ENCODE peak calls at places on chromosomes 4 and X, in six cellular contexts. Q is progenitor cell of endocrine pancreas, K is nephron progenitor cell, F is MCF 10A, W is GM13976, X is HFFc6. I is an unnamed sample.

GRCh38 chrX:46400530-46400929 is 144.7 kb downstream of the ZNF674 start:
- DNase-seq in Q (no peak), K (no peak), F (no peak), W (no peak), X (no peak), I (no peak)

GRCh38 chrX:20418809-20419208 is 152.1 kb upstream of the RPS6KA3 start:
- DNase-seq in Q (no peak), K (no peak), F (no peak), W (no peak), X (no peak), I (no peak)

GRCh38 chrX:22526339-22526738 is 253.6 kb downstream of the CBLL2 start:
- DNase-seq in Q (no peak), K (no peak), F (peak), W (peak), X (peak), I (no peak)

GRCh38 chrX:23662187-23662586 is 5.1 kb upstream of the PRDX4 start:
- DNase-seq in Q (no peak), K (no peak), F (no peak), W (no peak), X (no peak), I (no peak)

GRCh38 chr4:43132010-43132582 is 239.6 kb downstream of the GRXCR1 start:
- DNase-seq in Q (peak), K (peak), F (peak), W (peak), X (peak), I (no peak)

GRCh38 chrX:115344885-115345653 is 55.6 kb downstream of the LUZP4 start:
- DNase-seq in Q (no peak), K (peak), F (peak), W (no peak), X (peak), I (no peak)

GRCh38 chrX:119986203-119986602 is 42.7 kb upstream of the NKAP start:
- DNase-seq in Q (no peak), K (no peak), F (no peak), W (no peak), X (no peak), I (no peak)

GRCh38 chr4:76179398-76180318 is 31.5 kb upstream of the NUP54 start:
- DNase-seq in Q (peak), K (peak), F (peak), W (peak), X (peak), I (peak)

GRCh38 chr4:158873795-158874359 is 105.1 kb downstream of the FNIP2 start:
- DNase-seq in Q (no peak), K (no peak), F (peak), W (no peak), X (peak), I (no peak)

GRCh38 chr4:10335050-10335449 is 122.2 kb downstream of the ZNF518B start:
- DNase-seq in Q (no peak), K (no peak), F (no peak), W (no peak), X (no peak), I (no peak)

GRCh38 chr4:3074846-3075651 is 568 bp downstream of the HTT start:
- DNase-seq in Q (peak), K (peak), F (peak), W (peak), X (peak), I (peak)

GRCh38 chr4:8315343-8316250 is 46.0 kb downstream of the HTRA3 start:
- DNase-seq in Q (no peak), K (peak), F (peak), W (no peak), X (peak), I (peak)

GRCh38 chr4:144399927-144400326 is 246.0 kb upstream of the HHIP start:
- DNase-seq in Q (no peak), K (no peak), F (peak), W (no peak), X (peak), I (no peak)

GRCh38 chrX:20530319-20530979 is 263.7 kb upstream of the RPS6KA3 start:
- DNase-seq in Q (peak), K (peak), F (peak), W (peak), X (peak), I (peak)

GRCh38 chr4:3201718-3202702 is 46.9 kb upstream of the MSANTD1 start:
- DNase-seq in Q (no peak), K (no peak), F (no peak), W (peak), X (no peak), I (peak)

GRCh38 chrX:118383120-118383519 is 37.2 kb downstream of the WDR44 start:
- DNase-seq in Q (no peak), K (no peak), F (peak), W (no peak), X (no peak), I (no peak)

GRCh38 chrX:154372612-154373022 is 1.8 kb downstream of the FLNA start:
- DNase-seq in Q (no peak), K (no peak), F (no peak), W (peak), X (peak), I (peak)

GRCh38 chr4:121243476-121243875 is 79.4 kb upstream of the TNIP3 start:
- DNase-seq in Q (no peak), K (no peak), F (no peak), W (no peak), X (no peak), I (no peak)

GRCh38 chr4:73092868-73093267 is 23.4 kb upstream of the COX18 start:
- DNase-seq in Q (no peak), K (no peak), F (no peak), W (no peak), X (no peak), I (no peak)

GRCh38 chrX:132488092-132488749 is 617 bp downstream of the MBNL3 start:
- DNase-seq in Q (no peak), K (no peak), F (peak), W (no peak), X (peak), I (no peak)

GRCh38 chr4:17636341-17636695 is 21.9 kb downstream of the MED28 start:
- DNase-seq in Q (no peak), K (no peak), F (no peak), W (no peak), X (no peak), I (no peak)

GRCh38 chr4:95355021-95355420 is 193.8 kb downstream of the UNC5C start:
- DNase-seq in Q (no peak), K (no peak), F (no peak), W (no peak), X (no peak), I (no peak)

DNA sequence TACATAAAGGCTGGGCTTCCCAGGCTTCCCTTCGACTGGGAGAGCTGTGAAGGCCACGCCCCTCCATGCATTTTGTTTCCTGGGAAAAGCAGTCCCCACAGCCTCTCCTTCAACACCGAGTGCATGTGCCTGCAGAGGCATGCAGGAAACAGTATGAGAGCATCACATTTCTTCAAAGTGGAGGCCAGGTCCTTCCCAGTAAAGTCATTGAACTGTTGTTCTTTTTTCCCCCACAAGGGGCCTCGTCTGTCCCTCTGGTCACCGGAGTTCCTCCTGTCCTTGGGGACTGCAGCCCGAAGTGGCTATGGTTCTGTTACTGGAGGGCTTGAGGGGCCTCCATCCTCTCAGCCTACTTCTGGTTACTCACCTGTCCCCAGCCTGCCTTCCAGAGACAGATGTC is 56.0 kb downstream of the RAI2 start:
- DNase-seq in Q (no peak), K (no peak), F (no peak), W (no peak), X (no peak), I (no peak)
- TF ChIP-seq CTCF in Q (peak), K (no peak), F (no peak), W (no peak), X (peak), I (no peak)

GRCh38 chrX:11702420-11702819 is 36.7 kb upstream of the ARHGAP6 start:
- DNase-seq in Q (no peak), K (no peak), F (no peak), W (no peak), X (no peak), I (no peak)

GRCh38 chrX:11698747-11699146 is 33.0 kb upstream of the ARHGAP6 start:
- DNase-seq in Q (no peak), K (no peak), F (no peak), W (no peak), X (no peak), I (no peak)

GRCh38 chrX:11704725-11705495 is 39.2 kb upstream of the ARHGAP6 start:
- DNase-seq in Q (no peak), K (peak), F (no peak), W (no peak), X (no peak), I (no peak)

GRCh38 chrX:11703855-11704254 is 38.1 kb upstream of the ARHGAP6 start:
- DNase-seq in Q (no peak), K (no peak), F (no peak), W (no peak), X (no peak), I (no peak)

DNA sequence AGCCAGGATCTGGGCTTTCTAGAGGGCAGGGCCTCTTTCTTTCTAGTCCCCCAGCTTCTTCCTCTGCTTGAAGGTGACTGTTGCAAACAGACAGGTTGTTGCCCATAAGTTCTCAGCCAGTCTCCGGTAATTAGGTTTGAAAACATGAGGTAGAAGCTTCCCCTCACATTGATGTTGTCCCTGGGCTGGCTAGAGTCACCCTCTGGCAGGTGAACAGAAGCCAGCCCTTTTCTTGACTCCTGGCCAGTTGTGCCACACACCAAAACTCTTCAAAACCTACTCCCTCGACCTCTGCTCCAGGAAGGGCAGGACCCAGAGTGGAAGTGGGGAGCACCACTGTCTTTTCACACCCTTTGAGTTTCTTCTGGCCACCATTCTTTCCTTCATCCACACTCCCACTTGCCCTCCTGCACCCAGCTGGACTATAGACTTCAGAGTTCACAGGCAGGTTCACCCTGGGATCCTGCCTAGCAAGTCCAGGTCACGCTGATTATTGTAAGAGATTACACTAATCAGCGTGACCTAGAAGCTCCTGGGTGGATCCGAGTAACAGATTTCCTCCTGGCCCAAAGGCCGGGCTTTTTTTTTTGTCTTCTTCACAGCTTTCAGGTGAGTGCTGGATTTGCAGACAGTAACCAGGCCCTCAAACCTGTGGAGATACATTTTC is 37.4 kb upstream of the ARHGAP6 start:
- DNase-seq in Q (no peak), K (no peak), F (no peak), W (no peak), X (no peak), I (no peak)
- TF ChIP-seq CTCF in Q (no peak), K (no peak), F (no peak), W (no peak), X (no peak), I (no peak)

DNA sequence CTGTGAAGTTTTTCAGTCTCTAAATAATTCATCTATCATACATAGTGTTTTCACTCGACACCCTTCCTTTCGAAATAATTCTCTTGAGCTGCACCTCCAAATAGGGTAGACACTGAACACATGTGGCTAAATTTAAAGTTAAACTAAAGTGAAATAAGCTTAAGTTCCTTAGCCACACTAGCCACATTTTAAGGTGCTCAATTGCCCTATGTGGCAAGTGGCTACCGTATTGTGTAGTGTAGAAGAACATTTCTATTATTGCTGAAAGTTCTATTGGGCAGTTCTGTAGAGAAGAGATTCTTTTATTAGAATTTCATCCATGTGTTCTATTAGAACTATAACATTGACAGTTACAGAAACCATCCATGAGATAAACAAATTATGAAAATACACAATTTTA is 107.0 kb upstream of the CTSO start:
- DNase-seq in Q (no peak), K (no peak), F (no peak), W (no peak), X (no peak), I (no peak)
- TF ChIP-seq CTCF in Q (no peak), K (no peak), F (no peak), W (no peak), X (no peak), I (no peak)

GRCh38 chrX:52217494-52218160 is 32.9 kb downstream of the MAGED4 start:
- DNase-seq in Q (no peak), K (no peak), F (no peak), W (no peak), X (no peak), I (no peak)
- TF ChIP-seq CTCF in Q (peak), K (no peak), F (no peak), W (no peak), X (no peak), I (no peak)

DNA sequence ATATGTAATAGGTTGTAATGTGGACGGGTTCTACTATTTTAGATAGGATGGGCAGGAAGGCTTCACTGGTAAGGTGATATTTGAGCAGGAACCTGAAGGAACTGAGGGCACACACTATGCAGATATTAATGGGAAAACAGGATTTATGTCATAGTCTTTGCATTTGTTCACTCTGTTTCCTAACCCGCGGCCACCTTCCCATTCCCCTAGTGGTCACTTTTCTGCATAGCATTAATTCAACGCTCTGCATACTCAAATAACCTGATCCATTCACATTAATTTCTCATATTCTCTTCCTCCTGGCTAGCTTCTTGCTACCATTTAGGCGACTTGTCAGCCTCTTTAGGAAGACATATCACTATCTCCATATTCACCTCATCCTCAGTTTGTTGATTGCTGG is 61.5 kb downstream of the GSPT2 start:
- DNase-seq in Q (no peak), K (no peak), F (peak), W (no peak), X (no peak), I (no peak)
- TF ChIP-seq CTCF in Q (peak), K (no peak), F (no peak), W (no peak), X (peak), I (no peak)

DNA sequence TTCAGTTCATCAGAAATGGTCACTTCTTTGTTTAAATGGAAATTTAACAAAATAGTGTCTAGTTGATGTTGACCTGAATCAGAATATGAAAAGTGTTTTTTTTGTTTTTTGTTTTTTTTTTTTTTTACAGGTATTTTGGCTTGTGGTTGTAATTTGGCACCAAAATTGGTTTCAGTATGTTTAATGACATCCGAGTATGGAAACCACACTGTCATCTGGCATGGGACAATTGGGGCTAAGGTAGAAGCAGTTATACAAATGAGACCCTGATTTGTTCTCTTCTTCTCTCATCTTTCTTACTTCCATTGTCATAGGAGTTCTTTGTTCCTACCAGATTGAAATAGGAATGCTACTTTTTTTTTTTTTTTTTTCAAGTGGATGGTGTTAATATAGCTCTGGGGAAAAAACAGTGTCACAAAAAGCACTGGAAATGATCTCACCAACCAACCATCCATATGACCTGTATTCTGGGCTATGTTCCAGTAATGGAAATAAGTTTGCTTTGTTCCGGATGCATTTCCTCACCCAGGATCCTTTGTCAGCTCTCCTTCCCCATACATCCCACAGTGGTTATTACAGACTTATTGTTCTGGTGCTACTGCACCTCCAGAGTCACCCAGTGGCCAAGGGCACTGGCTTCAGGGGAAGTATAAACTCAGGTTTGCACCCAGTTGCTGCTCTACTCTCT is 95.8 kb downstream of the ATXN3L start:
- DNase-seq in Q (no peak), K (no peak), F (peak), W (no peak), X (peak), I (no peak)
- TF ChIP-seq CTCF in Q (no peak), K (no peak), F (no peak), W (no peak), X (no peak), I (no peak)

DNA sequence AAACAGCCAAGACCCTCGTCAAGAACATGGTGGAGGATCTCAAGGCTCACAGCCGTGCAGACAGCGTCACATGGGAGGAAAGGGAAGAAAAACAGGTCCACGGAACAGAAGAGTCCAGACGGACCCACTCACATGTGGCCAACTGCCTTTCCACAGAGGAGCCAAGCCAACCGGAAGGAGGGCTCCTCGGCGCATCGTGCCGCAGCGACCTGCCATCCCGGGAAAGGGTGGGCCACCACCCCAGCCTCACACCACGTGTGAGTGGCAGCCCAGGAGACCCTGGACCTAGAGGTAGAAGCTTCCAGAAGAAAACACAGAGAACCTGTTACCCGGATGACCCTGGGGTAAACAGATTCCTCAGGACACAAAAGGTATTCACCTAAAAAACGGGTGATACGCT is 28.4 kb downstream of the CTBP1 start:
- DNase-seq in Q (no peak), K (no peak), F (no peak), W (no peak), X (no peak), I (no peak)
- TF ChIP-seq CTCF in Q (no peak), K (no peak), F (no peak), W (no peak), X (no peak), I (no peak)

DNA sequence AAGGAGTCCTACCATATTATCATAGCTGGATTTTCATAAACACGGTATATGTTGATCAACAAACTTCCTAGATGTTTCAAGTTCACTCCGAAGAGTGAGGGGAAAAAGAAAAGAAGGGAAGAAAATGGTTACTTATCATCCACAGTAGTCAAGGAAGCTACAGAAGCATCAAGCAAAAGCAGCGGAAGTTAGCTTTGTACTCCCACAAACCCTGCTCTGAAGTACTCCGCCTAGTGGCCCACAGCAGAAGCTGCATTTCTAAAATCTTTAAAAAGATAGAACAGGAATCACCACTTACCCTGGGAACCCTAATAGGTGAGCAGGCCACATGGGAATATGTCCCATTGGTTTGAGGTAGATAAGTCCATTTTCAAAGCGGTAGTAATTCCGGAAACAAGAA is 28.5 kb upstream of the FRG1 start:
- DNase-seq in Q (no peak), K (no peak), F (no peak), W (no peak), X (no peak), I (no peak)
- TF ChIP-seq CTCF in Q (peak), K (peak), F (peak), W (peak), X (peak), I (peak)

GRCh38 chr4:126888968-126889367 is 743.8 kb upstream of the INTU start:
- DNase-seq in Q (no peak), K (no peak), F (no peak), W (no peak), X (peak), I (no peak)

GRCh38 chr4:126895988-126896570 is 736.7 kb upstream of the INTU start:
- DNase-seq in Q (no peak), K (no peak), F (no peak), W (no peak), X (no peak), I (no peak)

GRCh38 chr4:126894963-126895362 is 737.8 kb upstream of the INTU start:
- DNase-seq in Q (no peak), K (no peak), F (no peak), W (no peak), X (no peak), I (no peak)

GRCh38 chr4:126890383-126890782 is 742.4 kb upstream of the INTU start:
- DNase-seq in Q (no peak), K (no peak), F (no peak), W (no peak), X (no peak), I (no peak)

GRCh38 chr4:126890994-126891393 is 741.8 kb upstream of the INTU start:
- DNase-seq in Q (no peak), K (peak), F (no peak), W (no peak), X (no peak), I (no peak)
- TF ChIP-seq CTCF in Q (no peak), K (no peak), F (no peak), W (no peak), X (no peak), I (no peak)

GRCh38 chr4:164648151-164648848 is 105.6 kb upstream of the SMIM31 start:
- DNase-seq in Q (no peak), K (no peak), F (peak), W (no peak), X (no peak), I (no peak)

GRCh38 chr4:164648849-164649212 is 105.1 kb upstream of the SMIM31 start:
- DNase-seq in Q (no peak), K (no peak), F (peak), W (no peak), X (no peak), I (no peak)
- TF ChIP-seq CTCF in Q (no peak), K (no peak), F (no peak), W (no peak), X (no peak), I (no peak)

I was measured in natural killer cell.